ENCODE peak calls at places on chromosomes 12 and 14, in four cellular contexts. One of them, this sample, is unnamed.
A peak's percentile ranks its signal among the peaks of the same experiment; 100 is the strongest.

GRCh38 chr12:131687346-131688125 is 23.4 kb upstream of the SFSWAP start:
- DNase-seq in adipocyte: no peak
- DNase-seq in mesendoderm: no peak
- DNase-seq in PC-3: no peak
- DNase-seq in this sample: no peak

GRCh38 chr14:66842911-66843572 is 335.1 kb downstream of the GPHN start:
- DNase-seq in adipocyte: no peak
- DNase-seq in PC-3: no peak
- DNase-seq in mesendoderm: no peak
- DNase-seq in this sample: no peak

GRCh38 chr14:75283884-75284563 is 5.4 kb downstream of the FOS start:
- DNase-seq in adipocyte: peak; percentile 62
- DNase-seq in PC-3: no peak
- DNase-seq in mesendoderm: peak; percentile 51
- DNase-seq in this sample: no peak

GRCh38 chr14:101980700-101981099 is 16.3 kb downstream of the DYNC1H1 start:
- DNase-seq in mesendoderm: no peak
- DNase-seq in PC-3: peak; percentile 98
- DNase-seq in adipocyte: peak; percentile 98
- DNase-seq in this sample: no peak

GRCh38 chr12:6273931-6274687 is 36.4 kb upstream of the PLEKHG6 start:
- DNase-seq in adipocyte: no peak
- DNase-seq in PC-3: peak; percentile 61
- DNase-seq in mesendoderm: peak; percentile 88
- DNase-seq in this sample: no peak

GRCh38 chr12:64746663-64747062 is 12.5 kb downstream of the GNS start:
- DNase-seq in PC-3: peak; percentile 47
- DNase-seq in adipocyte: no peak
- DNase-seq in mesendoderm: no peak
- DNase-seq in this sample: no peak

GRCh38 chr12:51403744-51404143 is 12.5 kb upstream of the GALNT6 start:
- DNase-seq in mesendoderm: no peak
- DNase-seq in adipocyte: no peak
- DNase-seq in PC-3: no peak
- DNase-seq in this sample: no peak

GRCh38 chr12:50662121-50662480 is 101.8 kb upstream of the ATF1 start:
- DNase-seq in PC-3: no peak
- DNase-seq in adipocyte: peak; percentile 12
- DNase-seq in mesendoderm: no peak
- DNase-seq in this sample: no peak

GRCh38 chr12:57534250-57534649 is 11.6 kb downstream of the MBD6 start:
- DNase-seq in PC-3: no peak
- DNase-seq in adipocyte: no peak
- DNase-seq in mesendoderm: no peak
- DNase-seq in this sample: no peak

GRCh38 chr14:90061849-90062794 is at the start of gene KCNK13:
- DNase-seq in PC-3: peak; percentile 25
- DNase-seq in adipocyte: peak; percentile 40
- DNase-seq in mesendoderm: peak; percentile 57
- DNase-seq in this sample: peak; percentile 23

GRCh38 chr12:1660304-1661187 is 30.3 kb upstream of the ADIPOR2 start:
- DNase-seq in adipocyte: peak; percentile 42
- DNase-seq in PC-3: no peak
- DNase-seq in mesendoderm: no peak
- DNase-seq in this sample: peak; percentile 87

GRCh38 chr12:27332407-27333310 is at the start of gene BMAL2:
- DNase-seq in adipocyte: peak; percentile 74
- DNase-seq in PC-3: peak; percentile 79
- DNase-seq in mesendoderm: peak; percentile 69
- DNase-seq in this sample: peak; percentile 41

GRCh38 chr12:66482880-66483279 is 180.6 kb downstream of the HELB start:
- DNase-seq in PC-3: no peak
- DNase-seq in mesendoderm: no peak
- DNase-seq in adipocyte: no peak
- DNase-seq in this sample: no peak

GRCh38 chr14:103517172-103517566 is 5.5 kb downstream of the CKB start:
- DNase-seq in PC-3: no peak
- DNase-seq in adipocyte: no peak
- DNase-seq in mesendoderm: no peak
- DNase-seq in this sample: no peak

GRCh38 chr14:65471038-65471878 is 58.7 kb downstream of the FUT8 start:
- DNase-seq in PC-3: no peak
- DNase-seq in mesendoderm: no peak
- DNase-seq in adipocyte: no peak
- DNase-seq in this sample: no peak

GRCh38 chr12:94636462-94637085 is 13.8 kb downstream of the TMCC3 start:
- DNase-seq in PC-3: no peak
- DNase-seq in adipocyte: no peak
- DNase-seq in mesendoderm: no peak
- DNase-seq in this sample: no peak

GRCh38 chr12:113651662-113652061 is 180.0 kb upstream of the LHX5 start:
- DNase-seq in adipocyte: no peak
- DNase-seq in PC-3: no peak
- DNase-seq in mesendoderm: no peak
- DNase-seq in this sample: no peak

GRCh38 chr12:19841451-19841850 is 402.2 kb downstream of the AEBP2 start:
- DNase-seq in mesendoderm: no peak
- DNase-seq in adipocyte: peak; percentile 13
- DNase-seq in PC-3: no peak
- DNase-seq in this sample: no peak

GRCh38 chr12:57864811-57865751 is 18.6 kb upstream of the CTDSP2 start:
- DNase-seq in adipocyte: peak; percentile 96
- DNase-seq in mesendoderm: peak; percentile 65
- DNase-seq in PC-3: peak; percentile 77
- DNase-seq in this sample: peak; percentile 78

GRCh38 chr12:112198120-112198733 is 72.9 kb downstream of the TRAFD1 start:
- DNase-seq in PC-3: peak; percentile 82
- DNase-seq in adipocyte: peak; percentile 77
- DNase-seq in mesendoderm: peak; percentile 89
- DNase-seq in this sample: peak; percentile 48

GRCh38 chr14:77372304-77372841 is 4.5 kb downstream of the TMED8 start:
- DNase-seq in mesendoderm: no peak
- DNase-seq in adipocyte: peak; percentile 33
- DNase-seq in PC-3: peak; percentile 57
- DNase-seq in this sample: no peak

GRCh38 chr12:71371132-71371531 is 68.5 kb upstream of the LGR5 start:
- DNase-seq in adipocyte: no peak
- DNase-seq in mesendoderm: peak; percentile 28
- DNase-seq in PC-3: peak; percentile 47
- DNase-seq in this sample: no peak

GRCh38 chr14:55913324-55914035 is 204.7 kb upstream of the PELI2 start:
- DNase-seq in PC-3: no peak
- DNase-seq in mesendoderm: no peak
- DNase-seq in adipocyte: peak; percentile 78
- DNase-seq in this sample: no peak

GRCh38 chr14:31449971-31450610 is 7.2 kb downstream of the DTD2 start:
- DNase-seq in mesendoderm: peak; percentile 27
- DNase-seq in PC-3: peak; percentile 83
- DNase-seq in adipocyte: peak; percentile 78
- DNase-seq in this sample: no peak

GRCh38 chr12:7542813-7543212 is 39.2 kb upstream of the CD163 start:
- DNase-seq in PC-3: no peak
- DNase-seq in adipocyte: peak; percentile 79
- DNase-seq in mesendoderm: no peak
- DNase-seq in this sample: no peak

GRCh38 chr12:50050410-50051280 is 6.8 kb upstream of the ASIC1 start:
- DNase-seq in PC-3: no peak
- DNase-seq in adipocyte: peak; percentile 80
- DNase-seq in mesendoderm: peak; percentile 89
- DNase-seq in this sample: peak; percentile 45

GRCh38 chr14:71415404-71415690 is 508.1 kb downstream of the PCNX1 start:
- DNase-seq in mesendoderm: no peak
- DNase-seq in PC-3: no peak
- DNase-seq in adipocyte: peak; percentile 89
- DNase-seq in this sample: no peak

GRCh38 chr14:75720828-75721227 is 59.8 kb downstream of the TTLL5 start:
- DNase-seq in mesendoderm: no peak
- DNase-seq in adipocyte: peak; percentile 48
- DNase-seq in PC-3: no peak
- DNase-seq in this sample: no peak

GRCh38 chr14:49549446-49549845 is 36.7 kb downstream of the RPS29 start:
- DNase-seq in PC-3: no peak
- DNase-seq in adipocyte: no peak
- DNase-seq in mesendoderm: peak; percentile 39
- DNase-seq in this sample: no peak

GRCh38 chr12:1838223-1838993 is 18.0 kb downstream of the LRTM2 start:
- DNase-seq in mesendoderm: no peak
- DNase-seq in PC-3: no peak
- DNase-seq in adipocyte: no peak
- DNase-seq in this sample: no peak

GRCh38 chr12:74071182-74071581 is 466.5 kb upstream of the ATXN7L3B start:
- DNase-seq in mesendoderm: no peak
- DNase-seq in PC-3: no peak
- DNase-seq in adipocyte: no peak
- DNase-seq in this sample: no peak

GRCh38 chr14:101492716-101493115 is 68.6 kb upstream of the DIO3 start:
- DNase-seq in PC-3: no peak
- DNase-seq in adipocyte: no peak
- DNase-seq in mesendoderm: no peak
- DNase-seq in this sample: no peak

GRCh38 chr12:3998968-3999792 is 126.0 kb upstream of the PARP11 start:
- DNase-seq in PC-3: no peak
- DNase-seq in mesendoderm: peak; percentile 90
- DNase-seq in adipocyte: no peak
- DNase-seq in this sample: peak; percentile 50
- H3K4me1 ChIP-seq in PC-3: no peaks in the 10 kb centered on the region
- H3K4me1 ChIP-seq in mesendoderm: peaks cover 2% of the 10 kb centered on the region
- H3K4me1 ChIP-seq in adipocyte: no peaks in the 10 kb centered on the region
- H3K4me1 ChIP-seq in this sample: no peaks in the 10 kb centered on the region

DNA sequence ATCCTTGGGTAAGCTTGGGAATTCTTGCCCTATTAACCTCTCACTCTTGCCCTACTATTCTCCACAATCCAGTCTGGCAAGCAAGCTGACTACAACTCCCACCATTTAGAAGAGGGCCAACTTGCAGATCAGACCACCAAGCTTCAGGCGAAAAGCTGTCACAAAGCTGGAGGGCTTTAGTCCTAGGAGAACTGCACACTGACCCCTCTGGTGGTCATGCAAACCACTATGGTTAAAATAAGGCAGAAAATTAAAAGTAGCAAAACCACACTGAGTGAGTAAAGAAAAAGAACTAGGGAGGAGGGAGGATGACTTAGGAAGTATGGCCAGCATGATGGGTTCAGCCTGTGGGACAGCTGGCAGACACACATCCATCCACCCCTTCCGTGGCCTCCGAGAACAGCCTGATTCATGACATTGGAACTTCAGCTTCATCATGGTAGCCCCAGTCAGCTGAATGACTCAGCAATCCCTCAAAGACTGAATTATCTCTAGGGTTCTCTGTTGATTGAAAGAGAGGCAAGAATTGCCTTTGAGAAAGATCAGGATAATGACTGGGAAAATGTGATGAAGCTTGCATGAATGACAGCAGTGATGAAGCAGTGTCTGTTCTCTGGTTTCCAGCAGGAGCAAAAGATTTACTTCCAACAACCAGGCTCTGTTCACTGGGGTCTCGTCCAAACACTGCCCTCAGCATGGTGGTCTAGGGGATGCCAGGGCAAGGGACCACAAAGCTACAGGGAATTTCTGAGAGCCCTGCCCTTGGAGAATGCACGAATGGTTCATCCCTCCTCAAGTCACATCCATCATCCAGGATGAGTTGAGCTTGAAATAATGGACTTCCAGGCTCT is 24.4 kb downstream of the PITPNM2 start:
- DNase-seq in adipocyte: peak; percentile 95
- DNase-seq in mesendoderm: peak; percentile 92
- DNase-seq in PC-3: peak; percentile 97
- DNase-seq in this sample: no peak
- H3K9ac ChIP-seq in adipocyte: peak overlapping the region; percentile 56
- H3K9ac ChIP-seq in mesendoderm: no peak overlapping the region
- H3K9ac ChIP-seq in PC-3: peak overlapping the region; percentile 42
- H3K9ac ChIP-seq in this sample: no peak overlapping the region

GRCh38 chr12:56336361-56337167 is 2.1 kb upstream of the IL23A start:
- DNase-seq in mesendoderm: no peak
- DNase-seq in adipocyte: no peak
- DNase-seq in PC-3: no peak
- DNase-seq in this sample: no peak
- H3K4me1 ChIP-seq in mesendoderm: peaks cover 6% of the 10 kb centered on the region
- H3K4me1 ChIP-seq in adipocyte: peaks cover 13% of the 10 kb centered on the region
- H3K4me1 ChIP-seq in PC-3: peaks cover 39% of the 10 kb centered on the region
- H3K4me1 ChIP-seq in this sample: peaks cover 3% of the 10 kb centered on the region

GRCh38 chr12:52658196-52658595 is 6.2 kb upstream of the KRT2 start:
- DNase-seq in PC-3: no peak
- DNase-seq in mesendoderm: no peak
- DNase-seq in adipocyte: no peak
- DNase-seq in this sample: no peak

GRCh38 chr12:52661668-52662067 is 9.7 kb upstream of the KRT2 start:
- DNase-seq in PC-3: no peak
- DNase-seq in adipocyte: no peak
- DNase-seq in mesendoderm: no peak
- DNase-seq in this sample: no peak

GRCh38 chr12:52660934-52661333 is 8.9 kb upstream of the KRT2 start:
- DNase-seq in mesendoderm: no peak
- DNase-seq in PC-3: no peak
- DNase-seq in adipocyte: no peak
- DNase-seq in this sample: no peak

GRCh38 chr12:52657305-52657902 is 5.4 kb upstream of the KRT2 start:
- DNase-seq in mesendoderm: no peak
- DNase-seq in PC-3: no peak
- DNase-seq in adipocyte: no peak
- DNase-seq in this sample: no peak

DNA sequence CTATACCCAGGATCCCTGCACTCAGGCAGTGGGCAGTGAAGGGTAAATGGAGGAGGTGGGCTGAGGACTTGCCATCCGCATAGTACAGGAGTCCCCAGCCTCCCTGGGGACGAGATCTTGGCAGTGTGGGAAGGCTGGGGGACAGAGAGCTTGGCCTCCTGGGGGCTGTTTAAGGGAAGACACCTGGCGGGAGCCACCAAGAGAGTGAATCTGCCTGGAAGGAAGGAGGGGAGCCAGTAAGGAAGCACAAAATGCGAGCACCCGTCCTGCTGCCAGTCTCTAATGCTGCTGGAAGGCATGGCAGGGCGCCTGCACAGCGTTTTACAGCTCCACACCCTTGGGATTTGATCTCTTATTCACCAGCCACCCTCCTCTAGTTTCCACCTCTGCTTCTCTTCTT is 7.4 kb upstream of the KRT2 start:
- DNase-seq in PC-3: no peak
- DNase-seq in mesendoderm: peak; percentile 7
- DNase-seq in adipocyte: no peak
- DNase-seq in this sample: no peak
- H3K9ac ChIP-seq in PC-3: no peak overlapping the region
- H3K9ac ChIP-seq in mesendoderm: no peak overlapping the region
- H3K9ac ChIP-seq in adipocyte: no peak overlapping the region
- H3K9ac ChIP-seq in this sample: no peak overlapping the region

GRCh38 chr14:36660736-36661505 is 739 bp upstream of the PAX9 start:
- DNase-seq in mesendoderm: no peak
- DNase-seq in PC-3: no peak
- DNase-seq in adipocyte: no peak
- DNase-seq in this sample: no peak
- H3K4me1 ChIP-seq in mesendoderm: peaks cover 2% of the 10 kb centered on the region
- H3K4me1 ChIP-seq in PC-3: peaks cover 16% of the 10 kb centered on the region
- H3K4me1 ChIP-seq in adipocyte: peaks cover 20% of the 10 kb centered on the region
- H3K4me1 ChIP-seq in this sample: peaks cover 17% of the 10 kb centered on the region

GRCh38 chr12:47214771-47215170 is 135.0 kb upstream of the AMIGO2 start:
- DNase-seq in mesendoderm: no peak
- DNase-seq in PC-3: no peak
- DNase-seq in adipocyte: no peak
- DNase-seq in this sample: no peak
- H3K9ac ChIP-seq in mesendoderm: no peak overlapping the region
- H3K9ac ChIP-seq in PC-3: no peak overlapping the region
- H3K9ac ChIP-seq in adipocyte: no peak overlapping the region
- H3K9ac ChIP-seq in this sample: no peak overlapping the region

This sample was measured in colonic mucosa.